ENCODE peak calls at places on chromosomes 16 and 17, in five cellular contexts. P is DMS79, X is tibial nerve, H is CMK, Q is mesothelial cell of epicardium. V is an unnamed sample.

GRCh38 chr16:84442416-84443145 is 61.9 kb downstream of the MEAK7 start:
- DNase-seq in X (no peak), H (no peak), Q (no peak), P (no peak), V (no peak)

GRCh38 chr17:59353936-59354755 is 22.7 kb downstream of the YPEL2 start:
- DNase-seq in Q (no peak), H (no peak), X (no peak), P (no peak), V (no peak)

GRCh38 chr17:59761385-59762021 is 54.0 kb downstream of the VMP1 start:
- DNase-seq in X (no peak), H (no peak), Q (no peak), P (no peak), V (no peak)

GRCh38 chr16:55479560-55480197 is 681 bp downstream of the MMP2 start:
- DNase-seq in X (no peak), H (no peak), P (no peak), Q (no peak), V (no peak)

GRCh38 chr17:78923660-78924453 is 1.3 kb downstream of the TIMP2 start:
- DNase-seq in P (no peak), H (no peak), Q (peak), X (peak), V (no peak)

GRCh38 chr16:5510819-5511370 is 413.3 kb upstream of the EEF2KMT start:
- DNase-seq in P (peak), H (no peak), Q (no peak), X (no peak), V (no peak)

GRCh38 chr16:7992616-7993015 is 597.7 kb downstream of the TMEM114 start:
- DNase-seq in Q (no peak), H (no peak), P (no peak), X (no peak), V (no peak)

GRCh38 chr16:67191995-67192681 is at the start of gene E2F4:
- DNase-seq in Q (peak), P (peak), H (peak), X (peak), V (peak)

GRCh38 chr16:138049-138417 is 440 bp downstream of the NPRL3 start:
- DNase-seq in X (no peak), H (no peak), P (no peak), Q (peak), V (peak)

GRCh38 chr17:66945451-66945850 is 19.1 kb upstream of the CACNG4 start:
- DNase-seq in H (no peak), X (no peak), Q (no peak), P (no peak), V (no peak)

GRCh38 chr16:1019234-1019933 is 37.8 kb downstream of the SOX8 start:
- DNase-seq in P (no peak), X (peak), H (no peak), Q (no peak), V (no peak)

GRCh38 chr16:1710811-1711507 is 5.0 kb downstream of the MAPK8IP3 start:
- DNase-seq in H (no peak), X (no peak), Q (no peak), P (no peak), V (no peak)

GRCh38 chr16:57422026-57422944 is 17.7 kb downstream of the CCL17 start:
- DNase-seq in H (no peak), P (no peak), Q (no peak), X (peak), V (no peak)

GRCh38 chr17:50943575-50943933 is 77.4 kb upstream of the TOB1 start:
- DNase-seq in Q (no peak), X (no peak), H (no peak), P (peak), V (no peak)